ENCODE peak calls at places on chromosomes 16 and 17, in ten cellular contexts. D is midbrain; Y is A172; G is activated CD4-positive, alpha-beta T cell treated with anti-CD3 and anti-CD28 coated beads for 36 hours; E is ovary; Z is testis; A is CD8-positive, alpha-beta T cell; L is right cardiac atrium; Q is AG04450; S is ELR. O is an unnamed sample.

GRCh38 chr17:79496422-79497005 is 114.3 kb downstream of the RBFOX3 start:
- DNase-seq in E (no peak), A (no peak), Y (no peak), G (no peak), S (no peak), Q (no peak), D (no peak), Z (no peak), L (no peak), O (no peak)

GRCh38 chr16:85473909-85474640 is 139.0 kb upstream of the GSE1 start:
- DNase-seq in Y (no peak), S (no peak), E (no peak), G (no peak), Z (peak; percentile 42), A (no peak), L (no peak), D (no peak), Q (no peak), O (no peak)

GRCh38 chr16:15988268-15989013 is 39.0 kb downstream of the ABCC1 start:
- DNase-seq in S (no peak), Y (peak; percentile 61), E (no peak), A (no peak), G (no peak), Z (no peak), D (no peak), Q (no peak), L (no peak), O (no peak)

GRCh38 chr16:24909856-24910255 is 64.1 kb downstream of the SLC5A11 start:
- DNase-seq in Q (no peak), D (no peak), Y (no peak), G (no peak), E (no peak), A (no peak), S (no peak), L (no peak), Z (no peak), O (no peak)

GRCh38 chr17:51734462-51734861 is 424.1 kb downstream of the CA10 start:
- DNase-seq in Z (peak; percentile 25), E (no peak), S (peak; percentile 3), A (no peak), D (no peak), Y (no peak), G (peak; percentile 48), L (no peak), Q (no peak), O (no peak)

GRCh38 chr17:62162898-62163297 is 97.8 kb upstream of the MED13 start:
- DNase-seq in G (no peak), L (no peak), D (no peak), A (no peak), Y (no peak), Q (no peak), Z (no peak), S (no peak), E (no peak), O (no peak)

GRCh38 chr16:24728011-24728410 is 1.4 kb upstream of the TNRC6A start:
- DNase-seq in A (no peak), E (no peak), S (no peak), Z (no peak), G (no peak), Q (no peak), L (no peak), Y (no peak), D (no peak), O (no peak)

GRCh38 chr16:30893744-30894539 is at the start of gene BCL7C:
- DNase-seq in L (peak; percentile 95), S (peak; percentile 92), Q (no peak), Y (peak; percentile 67), G (peak; percentile 92), E (peak; percentile 89), D (peak; percentile 84), A (peak; percentile 78), Z (peak; percentile 91), O (peak; percentile 69)

GRCh38 chr17:32265192-32265895 is at the start of gene RHBDL3:
- DNase-seq in D (peak; percentile 22), E (peak; percentile 73), Z (no peak), A (no peak), G (peak; percentile 27), S (peak; percentile 21), Q (no peak), L (peak; percentile 47), Y (no peak), O (no peak)

GRCh38 chr16:87216824-87217205 is 100.4 kb downstream of the C16orf95 start:
- DNase-seq in E (no peak), Y (no peak), S (peak; percentile 61), D (no peak), A (no peak), G (no peak), Q (no peak), L (no peak), Z (no peak), O (no peak)

GRCh38 chr16:25161753-25162152 is 50.2 kb downstream of the LCMT1 start:
- DNase-seq in E (no peak), S (no peak), Y (no peak), D (no peak), A (no peak), Q (no peak), G (no peak), L (no peak), Z (no peak), O (no peak)

GRCh38 chr16:23803591-23804123 is 32.1 kb upstream of the PRKCB start:
- DNase-seq in A (peak; percentile 62), E (no peak), D (peak; percentile 29), Y (peak; percentile 37), Q (no peak), S (peak; percentile 52), L (peak; percentile 52), Z (peak; percentile 89), G (peak; percentile 84), O (peak; percentile 31)

GRCh38 chr16:30527635-30528178 is 1.3 kb upstream of the ZNF768 start:
- DNase-seq in G (peak; percentile 41), E (no peak), L (no peak), A (no peak), Y (no peak), S (no peak), Z (no peak), Q (no peak), D (peak; percentile 53), O (no peak)

GRCh38 chr17:58378895-58379824 is 27.2 kb upstream of the SUPT4H1 start:
- DNase-seq in E (no peak), Z (no peak), Q (no peak), G (no peak), Y (no peak), S (no peak), A (no peak), D (no peak), L (no peak), O (no peak)

GRCh38 chr17:73430848-73431247 is 119.0 kb upstream of the CDC42EP4 start:
- DNase-seq in Y (peak; percentile 58), Z (peak; percentile 51), E (no peak), D (no peak), G (peak; percentile 32), L (no peak), S (peak; percentile 23), Q (no peak), A (no peak), O (no peak)

GRCh38 chr16:88634141-88634993 is 4.0 kb upstream of the IL17C start:
- DNase-seq in E (no peak), S (peak; percentile 70), Y (no peak), G (peak; percentile 74), D (no peak), Z (peak; percentile 25), A (peak; percentile 58), Q (no peak), L (peak; percentile 59), O (peak; percentile 50)

GRCh38 chr17:48528153-48528912 is 2.5 kb downstream of the HOXB1 start:
- DNase-seq in L (no peak), S (no peak), E (no peak), D (no peak), G (no peak), Y (no peak), Z (no peak), A (no peak), Q (no peak), O (no peak)

GRCh38 chr16:48629016-48629415 is 19.0 kb upstream of the N4BP1 start:
- DNase-seq in Y (no peak), A (no peak), Z (no peak), D (no peak), G (no peak), S (no peak), E (no peak), L (no peak), Q (no peak), O (no peak)

GRCh38 chr16:88785106-88785924 is at the start of gene PIEZO1:
- DNase-seq in L (peak; percentile 76), Q (no peak), Z (peak; percentile 65), G (peak; percentile 85), E (peak; percentile 81), Y (no peak), S (peak; percentile 78), A (peak; percentile 78), D (peak; percentile 62), O (peak; percentile 70)

GRCh38 chr16:84654238-84654637 is 5.9 kb downstream of the KLHL36 start:
- DNase-seq in A (no peak), L (no peak), Y (no peak), E (no peak), Q (no peak), D (no peak), S (no peak), Z (no peak), G (no peak), O (no peak)

GRCh38 chr17:335691-336090 is 16.9 kb downstream of the RPH3AL start:
- DNase-seq in S (no peak), D (no peak), Q (no peak), A (no peak), G (no peak), Z (no peak), L (peak; percentile 22), Y (no peak), E (peak; percentile 29), O (no peak)

GRCh38 chr16:68200120-68200783 is 35.7 kb downstream of the ESRP2 start:
- DNase-seq in Q (no peak), S (peak; percentile 54), G (no peak), E (no peak), Y (peak; percentile 13), D (no peak), A (no peak), L (no peak), Z (no peak), O (no peak)

GRCh38 chr16:82432261-82432660 is 194.5 kb upstream of the CDH13 start:
- DNase-seq in A (no peak), Y (no peak), Z (no peak), Q (no peak), G (no peak), E (no peak), L (no peak), S (no peak), D (no peak), O (no peak)

GRCh38 chr17:45371414-45372324 is 54.8 kb upstream of the MAP3K14 start:
- DNase-seq in Q (peak; percentile 93), G (peak; percentile 75), A (no peak), Y (peak; percentile 96), S (peak; percentile 99), D (peak; percentile 13), L (peak; percentile 87), Z (peak; percentile 73), E (peak; percentile 72), O (no peak)

GRCh38 chr16:19708498-19709205 is 9.4 kb downstream of the KNOP1 start:
- DNase-seq in S (no peak), A (no peak), G (no peak), Q (no peak), Y (no peak), E (no peak), D (no peak), Z (no peak), L (no peak), O (no peak)

GRCh38 chr17:21459536-21459935 is 83.4 kb downstream of the KCNJ12 start:
- DNase-seq in L (no peak), Y (no peak), E (no peak), S (no peak), D (no peak), G (no peak), Z (no peak), A (no peak), Q (no peak), O (no peak)

GRCh38 chr17:57085448-57086068 is 512 bp downstream of the AKAP1 start:
- DNase-seq in Z (peak; percentile 56), S (peak; percentile 71), G (peak; percentile 71), Q (no peak), D (peak; percentile 67), A (peak; percentile 36), E (peak; percentile 71), Y (no peak), L (peak; percentile 67), O (peak; percentile 51)

GRCh38 chr17:38342886-38343607 is 709 bp downstream of the GPR179 start:
- DNase-seq in Q (no peak), G (no peak), D (no peak), S (no peak), Z (no peak), Y (no peak), L (no peak), E (no peak), A (no peak), O (no peak)